ENCODE peak calls at places on chromosome 22, in five cellular contexts. One of them, this sample, is unnamed.
A peak's percentile ranks its signal among the peaks of the same experiment; 100 is the strongest.

GRCh38 chr22:40491990-40492631 is 121.7 kb downstream of the SGSM3 start:
- DNase-seq in EL: no peak
- DNase-seq in stimulated activated CD8-positive, alpha-beta memory T cell treated with anti-CD3 and anti-CD28 coated beads, Interleukin-7, amount 100 ng/mL, for 1 hour: no peak
- DNase-seq in choroid plexus epithelial cell: peak; percentile 65
- DNase-seq in substantia nigra: peak; percentile 3
- DNase-seq in this sample: peak; percentile 35

GRCh38 chr22:41979423-41980250 is 10.4 kb downstream of the SEPTIN3 start:
- DNase-seq in EL: no peak
- DNase-seq in choroid plexus epithelial cell: no peak
- DNase-seq in stimulated activated CD8-positive, alpha-beta memory T cell treated with anti-CD3 and anti-CD28 coated beads, Interleukin-7, amount 100 ng/mL, for 1 hour: no peak
- DNase-seq in substantia nigra: peak; percentile 36
- DNase-seq in this sample: no peak

GRCh38 chr22:22092101-22092500 is 109.5 kb upstream of the TOP3B start:
- DNase-seq in stimulated activated CD8-positive, alpha-beta memory T cell treated with anti-CD3 and anti-CD28 coated beads, Interleukin-7, amount 100 ng/mL, for 1 hour: no peak
- DNase-seq in substantia nigra: no peak
- DNase-seq in choroid plexus epithelial cell: no peak
- DNase-seq in EL: no peak
- DNase-seq in this sample: no peak

GRCh38 chr22:38455530-38456271 is 702 bp upstream of the KCNJ4 start:
- DNase-seq in stimulated activated CD8-positive, alpha-beta memory T cell treated with anti-CD3 and anti-CD28 coated beads, Interleukin-7, amount 100 ng/mL, for 1 hour: no peak
- DNase-seq in substantia nigra: no peak
- DNase-seq in choroid plexus epithelial cell: peak; percentile 37
- DNase-seq in EL: no peak
- DNase-seq in this sample: no peak

GRCh38 chr22:26589845-26590524 is at the start of gene TPST2:
- DNase-seq in substantia nigra: peak; percentile 77
- DNase-seq in EL: peak; percentile 78
- DNase-seq in choroid plexus epithelial cell: peak; percentile 76
- DNase-seq in stimulated activated CD8-positive, alpha-beta memory T cell treated with anti-CD3 and anti-CD28 coated beads, Interleukin-7, amount 100 ng/mL, for 1 hour: peak; percentile 67
- DNase-seq in this sample: no peak

GRCh38 chr22:37501176-37501609 is 15.0 kb upstream of the MFNG start:
- DNase-seq in EL: no peak
- DNase-seq in substantia nigra: no peak
- DNase-seq in stimulated activated CD8-positive, alpha-beta memory T cell treated with anti-CD3 and anti-CD28 coated beads, Interleukin-7, amount 100 ng/mL, for 1 hour: no peak
- DNase-seq in choroid plexus epithelial cell: peak; percentile 57
- DNase-seq in this sample: no peak

GRCh38 chr22:47168900-47169800 is 406.7 kb downstream of the TBC1D22A start:
- DNase-seq in stimulated activated CD8-positive, alpha-beta memory T cell treated with anti-CD3 and anti-CD28 coated beads, Interleukin-7, amount 100 ng/mL, for 1 hour: no peak
- DNase-seq in EL: no peak
- DNase-seq in substantia nigra: no peak
- DNase-seq in choroid plexus epithelial cell: peak; percentile 21
- DNase-seq in this sample: no peak

GRCh38 chr22:21624120-21624879 is 5.5 kb downstream of the YDJC start:
- DNase-seq in choroid plexus epithelial cell: peak; percentile 36
- DNase-seq in stimulated activated CD8-positive, alpha-beta memory T cell treated with anti-CD3 and anti-CD28 coated beads, Interleukin-7, amount 100 ng/mL, for 1 hour: no peak
- DNase-seq in substantia nigra: peak; percentile 15
- DNase-seq in EL: peak; percentile 19
- DNase-seq in this sample: no peak

GRCh38 chr22:44127353-44127752 is 53.4 kb upstream of the PARVG start:
- DNase-seq in substantia nigra: no peak
- DNase-seq in EL: no peak
- DNase-seq in choroid plexus epithelial cell: peak; percentile 47
- DNase-seq in stimulated activated CD8-positive, alpha-beta memory T cell treated with anti-CD3 and anti-CD28 coated beads, Interleukin-7, amount 100 ng/mL, for 1 hour: no peak
- DNase-seq in this sample: no peak

GRCh38 chr22:37739000-37739399 is 42.2 kb downstream of the TRIOBP start:
- DNase-seq in choroid plexus epithelial cell: peak; percentile 56
- DNase-seq in stimulated activated CD8-positive, alpha-beta memory T cell treated with anti-CD3 and anti-CD28 coated beads, Interleukin-7, amount 100 ng/mL, for 1 hour: no peak
- DNase-seq in EL: peak; percentile 43
- DNase-seq in substantia nigra: no peak
- DNase-seq in this sample: no peak

GRCh38 chr22:17562906-17563870 is at the start of gene SLC25A18:
- DNase-seq in EL: no peak
- DNase-seq in stimulated activated CD8-positive, alpha-beta memory T cell treated with anti-CD3 and anti-CD28 coated beads, Interleukin-7, amount 100 ng/mL, for 1 hour: no peak
- DNase-seq in substantia nigra: peak; percentile 74
- DNase-seq in choroid plexus epithelial cell: peak; percentile 92
- DNase-seq in this sample: no peak

GRCh38 chr22:20316217-20316843 is 3.5 kb downstream of the DGCR6L start:
- DNase-seq in stimulated activated CD8-positive, alpha-beta memory T cell treated with anti-CD3 and anti-CD28 coated beads, Interleukin-7, amount 100 ng/mL, for 1 hour: no peak
- DNase-seq in EL: no peak
- DNase-seq in choroid plexus epithelial cell: no peak
- DNase-seq in substantia nigra: no peak
- DNase-seq in this sample: no peak

GRCh38 chr22:42994917-42995562 is 19.9 kb downstream of the PACSIN2 start:
- DNase-seq in stimulated activated CD8-positive, alpha-beta memory T cell treated with anti-CD3 and anti-CD28 coated beads, Interleukin-7, amount 100 ng/mL, for 1 hour: no peak
- DNase-seq in choroid plexus epithelial cell: peak; percentile 93
- DNase-seq in substantia nigra: no peak
- DNase-seq in EL: peak; percentile 88
- DNase-seq in this sample: no peak

GRCh38 chr22:23522642-23523251 is 57.3 kb downstream of the IGLL1 start:
- DNase-seq in EL: peak; percentile 38
- DNase-seq in substantia nigra: no peak
- DNase-seq in stimulated activated CD8-positive, alpha-beta memory T cell treated with anti-CD3 and anti-CD28 coated beads, Interleukin-7, amount 100 ng/mL, for 1 hour: no peak
- DNase-seq in choroid plexus epithelial cell: peak; percentile 28
- DNase-seq in this sample: no peak

GRCh38 chr22:47231759-47232158 is 469.3 kb downstream of the TBC1D22A start:
- DNase-seq in stimulated activated CD8-positive, alpha-beta memory T cell treated with anti-CD3 and anti-CD28 coated beads, Interleukin-7, amount 100 ng/mL, for 1 hour: no peak
- DNase-seq in substantia nigra: no peak
- DNase-seq in choroid plexus epithelial cell: no peak
- DNase-seq in EL: no peak
- DNase-seq in this sample: no peak

GRCh38 chr22:41487037-41487963 is 18.4 kb downstream of the ACO2 start:
- DNase-seq in choroid plexus epithelial cell: no peak
- DNase-seq in EL: no peak
- DNase-seq in substantia nigra: no peak
- DNase-seq in stimulated activated CD8-positive, alpha-beta memory T cell treated with anti-CD3 and anti-CD28 coated beads, Interleukin-7, amount 100 ng/mL, for 1 hour: no peak
- DNase-seq in this sample: no peak

GRCh38 chr22:33300165-33300564 is 242.0 kb upstream of the SYN3 start:
- DNase-seq in stimulated activated CD8-positive, alpha-beta memory T cell treated with anti-CD3 and anti-CD28 coated beads, Interleukin-7, amount 100 ng/mL, for 1 hour: no peak
- DNase-seq in substantia nigra: no peak
- DNase-seq in EL: no peak
- DNase-seq in choroid plexus epithelial cell: no peak
- DNase-seq in this sample: no peak

GRCh38 chr22:36008131-36008530 is 20.5 kb downstream of the RBFOX2 start:
- DNase-seq in substantia nigra: no peak
- DNase-seq in EL: no peak
- DNase-seq in choroid plexus epithelial cell: no peak
- DNase-seq in stimulated activated CD8-positive, alpha-beta memory T cell treated with anti-CD3 and anti-CD28 coated beads, Interleukin-7, amount 100 ng/mL, for 1 hour: no peak
- DNase-seq in this sample: no peak

GRCh38 chr22:24503137-24503850 is 8.2 kb downstream of the UPB1 start:
- DNase-seq in choroid plexus epithelial cell: peak; percentile 80
- DNase-seq in EL: peak; percentile 72
- DNase-seq in stimulated activated CD8-positive, alpha-beta memory T cell treated with anti-CD3 and anti-CD28 coated beads, Interleukin-7, amount 100 ng/mL, for 1 hour: peak; percentile 41
- DNase-seq in substantia nigra: peak; percentile 28
- DNase-seq in this sample: no peak

GRCh38 chr22:22195265-22196017 is 49.1 kb upstream of the VPREB1 start:
- DNase-seq in substantia nigra: no peak
- DNase-seq in EL: peak; percentile 49
- DNase-seq in stimulated activated CD8-positive, alpha-beta memory T cell treated with anti-CD3 and anti-CD28 coated beads, Interleukin-7, amount 100 ng/mL, for 1 hour: peak; percentile 77
- DNase-seq in choroid plexus epithelial cell: peak; percentile 74
- DNase-seq in this sample: no peak

GRCh38 chr22:44664149-44664548 is 37.9 kb upstream of the PRR5 start:
- DNase-seq in stimulated activated CD8-positive, alpha-beta memory T cell treated with anti-CD3 and anti-CD28 coated beads, Interleukin-7, amount 100 ng/mL, for 1 hour: no peak
- DNase-seq in EL: peak; percentile 25
- DNase-seq in choroid plexus epithelial cell: peak; percentile 86
- DNase-seq in substantia nigra: peak; percentile 57
- DNase-seq in this sample: no peak

GRCh38 chr22:39097098-39098020 is at the start of gene APOBEC3H:
- DNase-seq in substantia nigra: no peak
- DNase-seq in choroid plexus epithelial cell: peak; percentile 10
- DNase-seq in stimulated activated CD8-positive, alpha-beta memory T cell treated with anti-CD3 and anti-CD28 coated beads, Interleukin-7, amount 100 ng/mL, for 1 hour: no peak
- DNase-seq in EL: peak; percentile 47
- DNase-seq in this sample: no peak

GRCh38 chr22:49701380-49702067 is 126.1 kb downstream of the BRD1 start:
- DNase-seq in EL: no peak
- DNase-seq in choroid plexus epithelial cell: no peak
- DNase-seq in substantia nigra: no peak
- DNase-seq in stimulated activated CD8-positive, alpha-beta memory T cell treated with anti-CD3 and anti-CD28 coated beads, Interleukin-7, amount 100 ng/mL, for 1 hour: no peak
- DNase-seq in this sample: no peak